ENCODE peak calls at places on chromosomes 5 and 9, in eight cellular contexts. G, J, X, P, Z, M, V and O are unnamed samples.

GRCh38 chr9:135552021-135552697 is 6.2 kb downstream of the OBP2A start:
- DNase-seq in M (no peak), X (no peak), J (no peak), G (no peak), Z (no peak), P (no peak), V (no peak), O (no peak)

GRCh38 chr5:53194086-53194485 is 84.5 kb upstream of the MOCS2 start:
- DNase-seq in J (no peak), X (no peak), P (no peak), G (no peak), M (no peak), V (no peak), Z (no peak), O (no peak)

GRCh38 chr9:71144495-71144894 is 23.1 kb upstream of the TRPM3 start:
- DNase-seq in P (no peak), M (no peak), G (no peak), Z (no peak), J (no peak), V (no peak), X (no peak), O (no peak)

GRCh38 chr5:158560170-158560569 is 539.5 kb downstream of the EBF1 start:
- DNase-seq in J (peak), X (peak), V (no peak), G (no peak), Z (peak), P (no peak), M (peak), O (no peak)

GRCh38 chr5:103849934-103850333 is 287.3 kb upstream of the NUDT12 start:
- DNase-seq in Z (peak), V (no peak), M (no peak), X (no peak), J (peak), G (no peak), P (no peak), O (no peak)

GRCh38 chr9:98960409-98960808 is 16.7 kb downstream of the COL15A1 start:
- DNase-seq in Z (no peak), G (no peak), J (no peak), M (peak), X (no peak), P (no peak), V (no peak), O (no peak)

GRCh38 chr5:395156-395920 is 47.6 kb upstream of the EXOC3 start:
- DNase-seq in Z (peak), X (no peak), V (no peak), G (no peak), P (no peak), J (peak), M (peak), O (no peak)

GRCh38 chr9:130370226-130370625 is 74.5 kb upstream of the ASS1 start:
- DNase-seq in G (no peak), Z (no peak), V (no peak), M (no peak), P (no peak), X (no peak), J (no peak), O (no peak)

GRCh38 chr5:169893586-169893985 is 86.7 kb downstream of the INSYN2B start:
- DNase-seq in G (no peak), Z (no peak), J (peak), X (no peak), V (no peak), P (no peak), M (no peak), O (no peak)

GRCh38 chr9:106945727-106946690 is 83.0 kb downstream of the ZNF462 start:
- DNase-seq in M (no peak), X (no peak), J (peak), G (no peak), V (no peak), P (no peak), Z (peak), O (no peak)

GRCh38 chr9:134025606-134026541 is 593 bp downstream of the BRD3OS start:
- DNase-seq in P (peak), Z (peak), M (peak), X (no peak), G (peak), V (peak), J (peak), O (peak)

GRCh38 chr5:135386886-135387628 is 12.0 kb downstream of the MACROH2A1 start:
- DNase-seq in V (no peak), X (no peak), J (peak), M (peak), G (no peak), P (no peak), Z (peak), O (no peak)

GRCh38 chr5:174283176-174283575 is 237.7 kb downstream of the NSG2 start:
- DNase-seq in G (no peak), P (no peak), V (no peak), X (no peak), Z (no peak), J (no peak), M (no peak), O (no peak)